ENCODE peak calls at places on chromosomes 2 and 18, in four cellular contexts. P is K562, D is GM12878, E is HepG2. M is an unnamed sample.

GRCh38 chr2:146161256-146161882 is 1641.5 kb upstream of the ZEB2 start:
- DNase-seq in E (no peak), D (no peak), P (no peak), M (no peak)

GRCh38 chr18:48728204-48728833 is 189.5 kb downstream of the CTIF start:
- DNase-seq in E (no peak), D (no peak), P (no peak), M (no peak)

GRCh38 chr2:181642071-181642470 is 14.8 kb downstream of the CERKL start:
- DNase-seq in D (no peak), E (no peak), P (no peak), M (no peak)

GRCh38 chr2:119049968-119050657 is 108.1 kb downstream of the MARCO start:
- DNase-seq in E (peak), D (no peak), P (peak), M (peak)

GRCh38 chr2:40043641-40044040 is 264.6 kb upstream of the THUMPD2 start:
- DNase-seq in P (no peak), D (no peak), E (no peak), M (no peak)

GRCh38 chr2:68796306-68796905 is 61.8 kb downstream of the ARHGAP25 start:
- DNase-seq in E (no peak), D (no peak), P (no peak), M (no peak)

GRCh38 chr2:107088156-107088555 is 202.2 kb upstream of the ST6GAL2 start:
- DNase-seq in D (no peak), P (no peak), E (no peak), M (no peak)

GRCh38 chr2:36677995-36678605 is 18.4 kb upstream of the VIT start:
- DNase-seq in D (no peak), P (no peak), E (no peak), M (no peak)

GRCh38 chr2:128314348-128315121 is 4.1 kb downstream of the HS6ST1 start:
- DNase-seq in P (no peak), D (no peak), E (no peak), M (no peak)

GRCh38 chr18:63336366-63337099 is 17.0 kb upstream of the BCL2 start:
- DNase-seq in P (no peak), D (no peak), E (peak), M (no peak)

GRCh38 chr2:25369439-25369838 is 27.7 kb upstream of the DNMT3A start:
- DNase-seq in E (no peak), P (no peak), D (no peak), M (no peak)

GRCh38 chr2:127324635-127325034 is 30.7 kb upstream of the ERCC3 start:
- DNase-seq in D (no peak), E (peak), P (peak), M (peak)

GRCh38 chr2:204871246-204871953 is 326.1 kb downstream of the PARD3B start:
- DNase-seq in E (peak), P (no peak), D (no peak), M (no peak)

GRCh38 chr2:29117636-29118303 is 2.6 kb downstream of the CLIP4 start:
- DNase-seq in E (peak), P (no peak), D (no peak), M (no peak)

GRCh38 chr2:163191372-163191771 is 352.8 kb upstream of the KCNH7 start:
- DNase-seq in D (no peak), E (peak), P (no peak), M (peak)

GRCh38 chr2:95314964-95315611 is 17.9 kb downstream of the KCNIP3 start:
- DNase-seq in D (no peak), P (peak), E (peak), M (peak)

GRCh38 chr2:177559638-177560037 is 167.1 kb downstream of the AGPS start:
- DNase-seq in P (no peak), D (no peak), E (no peak), M (no peak)

GRCh38 chr18:9827856-9828793 is 57.6 kb upstream of the TXNDC2 start:
- DNase-seq in E (no peak), D (no peak), P (peak), M (no peak)

GRCh38 chr18:34942276-34942675 is 98.9 kb upstream of the MAPRE2 start:
- DNase-seq in P (no peak), E (no peak), D (no peak), M (no peak)

GRCh38 chr2:117087565-117088291 is 726.8 kb upstream of the DDX18 start:
- DNase-seq in D (no peak), P (no peak), E (no peak), M (no peak)

GRCh38 chr2:12552092-12552491 is 164.6 kb upstream of the TRIB2 start:
- DNase-seq in D (no peak), E (no peak), P (no peak), M (no peak)

GRCh38 chr2:108324531-108325256 is 36.0 kb downstream of the SULT1C2 start:
- DNase-seq in D (no peak), P (no peak), E (no peak), M (no peak)

GRCh38 chr2:10839813-10840212 is 27.2 kb upstream of the PDIA6 start:
- DNase-seq in E (no peak), P (peak), D (no peak), M (no peak)

GRCh38 chr2:15577071-15577706 is 14.5 kb upstream of the DDX1 start:
- DNase-seq in E (peak), P (peak), D (peak), M (peak)

GRCh38 chr18:69558088-69558487 is 157.4 kb downstream of the DOK6 start:
- DNase-seq in D (no peak), P (no peak), E (no peak), M (no peak)

GRCh38 chr2:106843001-106843909 is 42.7 kb downstream of the ST6GAL2 start:
- DNase-seq in D (no peak), E (no peak), P (no peak), M (no peak)

GRCh38 chr2:191486584-191487320 is 191.2 kb upstream of the NABP1 start:
- DNase-seq in D (no peak), E (no peak), P (no peak), M (peak)

GRCh38 chr18:55588001-55588875 is at the start of gene TCF4:
- DNase-seq in D (no peak), E (no peak), P (peak), M (peak)

GRCh38 chr2:127083819-127084503 is 23.0 kb downstream of the BIN1 start:
- DNase-seq in D (no peak), E (no peak), P (no peak), M (no peak)

GRCh38 chr2:129758461-129759185 is 220.8 kb upstream of the RAB6C start:
- DNase-seq in D (no peak), P (no peak), E (no peak), M (no peak)

GRCh38 chr2:1051585-1051984 is 100.9 kb downstream of the SNTG2 start:
- DNase-seq in E (no peak), D (no peak), P (no peak), M (no peak)

DNA sequence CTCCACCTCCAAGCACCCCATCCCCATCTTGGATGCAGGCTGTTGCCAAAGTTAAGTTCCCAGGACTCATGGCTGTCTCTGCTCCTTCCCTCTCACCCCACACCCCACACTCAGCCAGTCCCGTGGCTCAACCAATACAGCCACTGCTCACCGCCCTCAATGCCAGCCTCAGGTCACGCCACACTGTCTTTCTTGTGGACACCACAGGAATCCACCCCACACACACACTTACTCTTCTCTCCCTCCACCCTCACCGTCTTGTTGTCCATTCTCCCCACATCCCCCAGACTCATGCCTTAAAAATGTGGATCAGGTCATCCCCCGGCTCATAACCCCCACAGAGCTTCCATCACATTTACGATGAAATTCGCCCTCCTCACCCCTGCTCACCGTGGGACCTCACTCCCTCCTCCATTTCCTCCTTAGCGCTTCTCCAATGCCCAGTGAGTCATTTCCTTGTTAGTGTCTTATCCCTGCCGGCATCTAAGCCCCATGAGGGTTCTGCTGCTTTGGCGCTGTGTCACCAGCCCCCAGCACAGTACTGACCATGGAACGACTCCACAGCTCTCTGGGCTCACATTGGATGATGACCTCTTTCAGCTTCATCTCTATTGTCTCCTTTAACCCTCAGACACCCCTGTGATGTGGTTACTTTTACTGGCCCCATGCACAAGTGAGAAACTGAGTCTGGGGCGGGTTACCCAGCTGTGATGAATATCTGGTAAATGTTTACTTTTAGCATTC is 13.8 kb downstream of the MLPH start:
- DNase-seq in E (no peak), D (no peak), P (no peak), M (no peak)
- TF ChIP-seq TARDBP in E (no peak), D (no peak), P (no peak), M (no peak)

DNA sequence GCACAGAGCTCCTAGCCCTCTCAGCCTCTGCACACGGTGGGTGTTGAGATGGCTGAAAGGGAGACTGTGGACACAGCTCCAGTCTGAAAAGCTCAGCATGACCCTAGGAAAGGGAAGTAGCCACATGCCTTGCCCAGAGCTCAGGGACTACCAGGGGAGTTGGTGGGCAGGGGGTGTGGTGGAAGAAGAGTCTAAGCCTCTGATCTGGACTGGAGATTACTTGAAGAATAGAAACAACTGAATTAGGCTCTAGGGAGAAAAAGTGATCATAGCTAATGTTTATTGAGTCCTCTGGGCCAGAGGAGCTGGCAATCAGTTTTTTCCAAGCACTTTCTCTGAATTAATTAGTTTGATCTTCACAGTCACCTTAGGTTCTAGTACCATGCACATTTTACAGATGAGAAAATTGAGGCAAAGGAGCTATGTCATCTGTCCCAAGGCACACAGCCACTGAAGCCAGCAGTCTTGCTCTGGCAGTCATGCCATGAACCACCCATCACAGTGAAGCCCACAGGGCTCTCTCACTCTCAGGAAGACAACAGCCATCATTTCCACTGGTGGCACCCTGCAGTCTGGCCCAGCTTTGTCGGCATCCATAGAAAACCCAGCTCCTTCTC is 10.3 kb downstream of the SDC1 start:
- DNase-seq in D (no peak), E (no peak), P (no peak), M (no peak)
- TF ChIP-seq TARDBP in D (no peak), E (no peak), P (no peak), M (no peak)

GRCh38 chr2:9690252-9690651 is 59.5 kb upstream of the YWHAQ start:
- DNase-seq in D (no peak), P (no peak), E (no peak), M (no peak)

GRCh38 chr2:9690716-9691498 is 60.1 kb upstream of the YWHAQ start:
- DNase-seq in E (no peak), P (no peak), D (no peak), M (no peak)

GRCh38 chr2:9685637-9686036 is 54.8 kb upstream of the YWHAQ start:
- DNase-seq in P (no peak), E (no peak), D (no peak), M (no peak)

GRCh38 chr2:9681427-9681817 is 50.6 kb upstream of the YWHAQ start:
- DNase-seq in E (no peak), P (no peak), D (no peak), M (no peak)

GRCh38 chr2:9686061-9686460 is 55.3 kb upstream of the YWHAQ start:
- DNase-seq in P (no peak), D (no peak), E (no peak), M (no peak)
- TF ChIP-seq TARDBP in P (no peak), D (no peak), E (no peak), M (no peak)

GRCh38 chr2:55165567-55165966 is 66.5 kb downstream of the CLHC1 start:
- DNase-seq in D (no peak), E (no peak), P (no peak), M (no peak)

GRCh38 chr2:55169915-55170314 is 62.2 kb downstream of the CLHC1 start:
- DNase-seq in P (no peak), E (no peak), D (no peak), M (no peak)

GRCh38 chr2:55168221-55169154 is 63.6 kb downstream of the CLHC1 start:
- DNase-seq in D (no peak), P (no peak), E (peak), M (peak)

GRCh38 chr2:55169359-55169758 is 62.7 kb downstream of the CLHC1 start:
- DNase-seq in E (no peak), P (no peak), D (no peak), M (no peak)

GRCh38 chr2:55167630-55167967 is 64.5 kb downstream of the CLHC1 start:
- DNase-seq in D (no peak), P (no peak), E (no peak), M (no peak)
- TF ChIP-seq TARDBP in D (no peak), P (no peak), E (no peak), M (no peak)

GRCh38 chr18:75220786-75221355 is 10.3 kb downstream of the TSHZ1 start:
- DNase-seq in P (no peak), E (no peak), D (no peak), M (no peak)

GRCh38 chr18:75219684-75220083 is 9.1 kb downstream of the TSHZ1 start:
- DNase-seq in D (no peak), E (peak), P (no peak), M (no peak)

GRCh38 chr18:75221902-75222301 is 11.3 kb downstream of the TSHZ1 start:
- DNase-seq in D (no peak), E (no peak), P (no peak), M (no peak)

GRCh38 chr18:75223687-75224347 is 13.2 kb downstream of the TSHZ1 start:
- DNase-seq in E (peak), D (no peak), P (no peak), M (peak)

DNA sequence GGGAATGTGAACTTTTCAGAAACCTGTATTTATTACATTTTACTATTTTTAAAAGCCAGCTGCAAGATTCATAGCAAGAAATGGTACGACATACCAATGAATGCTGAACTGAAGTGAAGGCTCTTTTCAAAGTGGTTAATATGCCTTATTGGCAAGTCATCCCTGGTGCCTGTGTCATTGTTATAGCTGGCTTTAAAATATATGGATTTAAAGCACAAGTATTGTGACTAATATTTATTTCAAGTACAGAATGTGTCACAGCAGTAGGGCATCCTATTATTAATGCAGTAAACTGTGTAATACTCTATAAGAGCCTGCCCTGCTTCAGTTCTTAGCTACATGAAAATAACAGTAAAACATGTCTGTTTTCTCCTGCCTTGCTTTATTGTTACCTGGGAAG is 10.8 kb downstream of the TSHZ1 start:
- DNase-seq in E (no peak), D (no peak), P (no peak), M (no peak)
- TF ChIP-seq TARDBP in E (no peak), D (no peak), P (no peak), M (no peak)

DNA sequence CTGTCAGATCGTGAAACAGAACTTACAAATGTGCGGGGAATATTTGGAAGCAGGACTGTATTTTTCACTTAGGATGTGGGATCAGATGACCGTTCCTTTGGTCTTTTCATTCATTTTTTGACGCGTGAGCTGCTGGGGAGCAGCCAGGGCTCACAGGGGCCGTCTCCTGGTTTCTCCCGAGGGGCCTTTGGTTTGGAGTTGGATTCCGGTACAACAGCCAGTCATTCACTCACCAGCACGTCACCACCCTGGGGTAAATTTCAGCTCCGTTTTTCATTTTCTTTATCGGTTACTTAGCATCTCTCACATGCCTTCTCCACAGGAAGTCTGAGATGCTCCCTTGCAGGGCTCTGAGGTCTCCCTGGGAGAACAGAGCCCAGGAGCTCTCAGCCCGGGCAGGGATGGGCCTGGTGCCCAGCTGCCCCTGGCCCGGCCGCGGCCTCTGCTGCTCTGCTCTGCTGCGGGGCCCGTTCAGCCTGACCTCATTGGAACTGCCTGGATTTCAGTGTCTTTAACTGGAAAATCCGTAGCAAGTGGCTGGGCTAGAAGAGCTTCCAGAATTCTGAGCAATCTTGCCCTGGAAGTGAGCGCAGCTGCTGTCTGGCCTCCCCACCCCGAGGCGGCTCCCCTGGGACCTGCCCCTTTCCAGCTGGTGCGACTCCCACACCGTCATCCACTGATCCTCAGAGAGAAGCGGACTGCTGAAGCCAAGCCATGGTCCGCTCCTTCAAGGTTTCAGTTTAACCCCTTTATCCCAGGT is 335.6 kb downstream of the EIPR1 start:
- DNase-seq in P (no peak), E (no peak), D (no peak), M (no peak)
- TF ChIP-seq TARDBP in P (no peak), E (no peak), D (no peak), M (no peak)

GRCh38 chr2:96832401-96832750 is 11.4 kb downstream of the ANKRD23 start:
- DNase-seq in E (no peak), P (no peak), D (no peak), M (no peak)

GRCh38 chr2:96832751-96833507 is 10.9 kb downstream of the ANKRD23 start:
- DNase-seq in D (no peak), E (no peak), P (no peak), M (no peak)

GRCh38 chr2:96830064-96830562 is 13.7 kb downstream of the ANKRD23 start:
- DNase-seq in P (no peak), E (no peak), D (no peak), M (no peak)

GRCh38 chr2:96828874-96829273 is 12.8 kb downstream of the CNNM3 start:
- DNase-seq in D (no peak), E (no peak), P (no peak), M (no peak)

DNA sequence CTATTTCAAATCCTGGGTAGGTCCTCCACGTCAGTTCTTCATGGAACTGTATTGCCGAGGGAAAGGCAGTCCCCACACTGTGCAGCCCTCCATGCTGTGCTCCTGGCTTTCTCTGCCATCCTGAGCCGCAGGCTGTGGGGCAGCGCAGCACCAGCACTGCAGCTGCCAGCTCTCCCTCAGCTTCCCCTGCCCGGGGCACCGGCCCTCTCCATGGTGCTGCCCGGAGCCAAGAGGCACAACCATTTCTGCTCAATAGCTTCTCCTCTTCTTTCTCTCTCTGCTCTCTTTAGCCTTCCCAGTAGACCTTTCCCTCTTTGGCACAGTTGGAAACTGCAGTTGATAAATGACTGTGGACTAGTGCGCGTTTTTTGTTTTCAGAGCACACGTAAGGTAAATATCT is 12.1 kb downstream of the ANKRD23 start:
- DNase-seq in D (no peak), E (no peak), P (no peak), M (no peak)
- TF ChIP-seq TARDBP in D (no peak), E (no peak), P (no peak), M (no peak)

GRCh38 chr2:61758991-61759390 is 94.9 kb downstream of the FAM161A start:
- DNase-seq in P (no peak), D (no peak), E (no peak), M (no peak)

GRCh38 chr2:61753512-61753911 is 100.3 kb downstream of the FAM161A start:
- DNase-seq in P (no peak), E (no peak), D (no peak), M (no peak)

GRCh38 chr2:61759718-61760117 is 94.1 kb downstream of the FAM161A start:
- DNase-seq in D (no peak), P (no peak), E (no peak), M (no peak)

GRCh38 chr2:61762292-61762691 is 91.6 kb downstream of the FAM161A start:
- DNase-seq in P (no peak), D (peak), E (no peak), M (no peak)

GRCh38 chr2:61758159-61758558 is 95.7 kb downstream of the FAM161A start:
- DNase-seq in D (no peak), E (no peak), P (no peak), M (no peak)
- TF ChIP-seq TARDBP in D (no peak), E (no peak), P (no peak), M (no peak)

M was measured in HEK293T.